ENCODE peak calls at places on chromosomes 3 and 15, in seven cellular contexts. H is naive thymus-derived CD8-positive, alpha-beta T cell; S is SHP77; W is fibroblast of the conjunctiva; E is activated CD8-positive, alpha-beta T cell treated with anti-CD3 and anti-CD28 coated beads, Interleukin-2, amount 10 ng/mL, durations not matched to agents 7 days and 5 days; O is tibial nerve; Y is MM.1S. Q is an unnamed sample.

GRCh38 chr3:81592101-81592500 is 169.3 kb downstream of the GBE1 start:
- DNase-seq in Y (no peak), W (peak), E (no peak), O (no peak), H (no peak), S (no peak), Q (no peak)

GRCh38 chr3:186980989-186981388 is 50.7 kb downstream of the ST6GAL1 start:
- DNase-seq in Y (no peak), E (no peak), W (no peak), H (no peak), O (no peak), S (no peak), Q (no peak)

GRCh38 chr15:49842331-49842730 is 221.5 kb downstream of the DTWD1 start:
- DNase-seq in E (no peak), Y (no peak), W (no peak), S (no peak), H (no peak), O (no peak), Q (no peak)

GRCh38 chr3:140004271-140004670 is 69.3 kb downstream of the CLSTN2 start:
- DNase-seq in Y (no peak), S (no peak), H (no peak), O (no peak), E (no peak), W (no peak), Q (no peak)

GRCh38 chr3:36864180-36865053 is 80.4 kb downstream of the TRANK1 start:
- DNase-seq in E (no peak), W (no peak), S (no peak), Y (no peak), H (no peak), O (no peak), Q (no peak)

GRCh38 chr15:101028772-101029438 is 109.7 kb downstream of the LRRK1 start:
- DNase-seq in W (no peak), S (no peak), Y (no peak), H (no peak), E (peak), O (no peak), Q (no peak)

GRCh38 chr3:58333206-58334012 is 717 bp downstream of the PXK start:
- DNase-seq in O (no peak), S (no peak), Y (peak), W (no peak), E (peak), H (peak), Q (peak)

GRCh38 chr3:14428087-14429067 is 26.0 kb downstream of the SLC6A6 start:
- DNase-seq in S (no peak), W (no peak), Y (no peak), O (no peak), H (no peak), E (no peak), Q (no peak)

GRCh38 chr3:64398431-64398830 is 173.2 kb upstream of the PRICKLE2 start:
- DNase-seq in H (no peak), O (no peak), E (no peak), Y (no peak), S (no peak), W (peak), Q (no peak)

GRCh38 chr3:117443014-117443413 is 733.4 kb downstream of the TUSC7 start:
- DNase-seq in S (no peak), O (no peak), W (no peak), Y (no peak), H (no peak), E (no peak), Q (no peak)